ENCODE peak calls at places on chromosomes 11 and 22, in ten cellular contexts. One of them, this sample, is unnamed.

GRCh38 chr22:32636884-32637283 is 162.3 kb downstream of the FBXO7 start:
- DNase-seq in activated naive CD4-positive, alpha-beta T cell treated with anti-CD3 and anti-CD28 coated beads, Interleukin-2, amount 50 U/mL, for 72 hours: no peak
- DNase-seq in tibial nerve: no peak
- DNase-seq in NCI-H748 treated with DMSO at 0.1 percent for 48 hours: no peak
- DNase-seq in activated CD4-positive, alpha-beta T cell treated with anti-CD3 and anti-CD28 coated beads, Interleukin-2, amount 50 U/mL, for 24 hours: no peak
- DNase-seq in HuH-7.5: no peak
- DNase-seq in GM13977: no peak
- DNase-seq in NCI-H1105: no peak
- DNase-seq in brain microvascular endothelial cell: no peak
- DNase-seq in naive thymus-derived CD4-positive, alpha-beta T cell: no peak
- DNase-seq in this sample: no peak

GRCh38 chr11:45078236-45079074 is 68.0 kb upstream of the PRDM11 start:
- DNase-seq in activated naive CD4-positive, alpha-beta T cell treated with anti-CD3 and anti-CD28 coated beads, Interleukin-2, amount 50 U/mL, for 72 hours: no peak
- DNase-seq in tibial nerve: no peak
- DNase-seq in NCI-H748 treated with DMSO at 0.1 percent for 48 hours: no peak
- DNase-seq in activated CD4-positive, alpha-beta T cell treated with anti-CD3 and anti-CD28 coated beads, Interleukin-2, amount 50 U/mL, for 24 hours: no peak
- DNase-seq in HuH-7.5: no peak
- DNase-seq in GM13977: no peak
- DNase-seq in NCI-H1105: no peak
- DNase-seq in brain microvascular endothelial cell: no peak
- DNase-seq in naive thymus-derived CD4-positive, alpha-beta T cell: no peak
- DNase-seq in this sample: no peak

GRCh38 chr22:17777717-17778044 is 3.4 kb upstream of the BID start:
- DNase-seq in activated naive CD4-positive, alpha-beta T cell treated with anti-CD3 and anti-CD28 coated beads, Interleukin-2, amount 50 U/mL, for 72 hours: no peak
- DNase-seq in tibial nerve: no peak
- DNase-seq in NCI-H748 treated with DMSO at 0.1 percent for 48 hours: no peak
- DNase-seq in activated CD4-positive, alpha-beta T cell treated with anti-CD3 and anti-CD28 coated beads, Interleukin-2, amount 50 U/mL, for 24 hours: no peak
- DNase-seq in HuH-7.5: no peak
- DNase-seq in GM13977: no peak
- DNase-seq in NCI-H1105: no peak
- DNase-seq in brain microvascular endothelial cell: no peak
- DNase-seq in naive thymus-derived CD4-positive, alpha-beta T cell: no peak
- DNase-seq in this sample: no peak

GRCh38 chr22:50506611-50507420 is 686 bp downstream of the LMF2 start:
- DNase-seq in activated naive CD4-positive, alpha-beta T cell treated with anti-CD3 and anti-CD28 coated beads, Interleukin-2, amount 50 U/mL, for 72 hours: no peak
- DNase-seq in tibial nerve: no peak
- DNase-seq in NCI-H748 treated with DMSO at 0.1 percent for 48 hours: no peak
- DNase-seq in activated CD4-positive, alpha-beta T cell treated with anti-CD3 and anti-CD28 coated beads, Interleukin-2, amount 50 U/mL, for 24 hours: no peak
- DNase-seq in HuH-7.5: peak; percentile 71
- DNase-seq in GM13977: no peak
- DNase-seq in NCI-H1105: peak; percentile 2
- DNase-seq in brain microvascular endothelial cell: no peak
- DNase-seq in naive thymus-derived CD4-positive, alpha-beta T cell: no peak
- DNase-seq in this sample: peak; percentile 46

GRCh38 chr11:58286249-58286648 is 18.2 kb upstream of the OR10W1 start:
- DNase-seq in activated naive CD4-positive, alpha-beta T cell treated with anti-CD3 and anti-CD28 coated beads, Interleukin-2, amount 50 U/mL, for 72 hours: no peak
- DNase-seq in tibial nerve: no peak
- DNase-seq in NCI-H748 treated with DMSO at 0.1 percent for 48 hours: no peak
- DNase-seq in activated CD4-positive, alpha-beta T cell treated with anti-CD3 and anti-CD28 coated beads, Interleukin-2, amount 50 U/mL, for 24 hours: no peak
- DNase-seq in HuH-7.5: peak; percentile 5
- DNase-seq in GM13977: peak; percentile 40
- DNase-seq in NCI-H1105: no peak
- DNase-seq in brain microvascular endothelial cell: peak; percentile 32
- DNase-seq in naive thymus-derived CD4-positive, alpha-beta T cell: peak; percentile 1
- DNase-seq in this sample: no peak

GRCh38 chr11:7143908-7144307 is 55.1 kb downstream of the RBMXL2 start:
- DNase-seq in activated naive CD4-positive, alpha-beta T cell treated with anti-CD3 and anti-CD28 coated beads, Interleukin-2, amount 50 U/mL, for 72 hours: no peak
- DNase-seq in tibial nerve: no peak
- DNase-seq in NCI-H748 treated with DMSO at 0.1 percent for 48 hours: no peak
- DNase-seq in activated CD4-positive, alpha-beta T cell treated with anti-CD3 and anti-CD28 coated beads, Interleukin-2, amount 50 U/mL, for 24 hours: no peak
- DNase-seq in HuH-7.5: no peak
- DNase-seq in GM13977: no peak
- DNase-seq in NCI-H1105: peak; percentile 7
- DNase-seq in brain microvascular endothelial cell: no peak
- DNase-seq in naive thymus-derived CD4-positive, alpha-beta T cell: no peak
- DNase-seq in this sample: no peak

GRCh38 chr22:29073618-29074275 is 912 bp downstream of the KREMEN1 start:
- DNase-seq in activated naive CD4-positive, alpha-beta T cell treated with anti-CD3 and anti-CD28 coated beads, Interleukin-2, amount 50 U/mL, for 72 hours: peak; percentile 15
- DNase-seq in tibial nerve: peak; percentile 26
- DNase-seq in NCI-H748 treated with DMSO at 0.1 percent for 48 hours: no peak
- DNase-seq in activated CD4-positive, alpha-beta T cell treated with anti-CD3 and anti-CD28 coated beads, Interleukin-2, amount 50 U/mL, for 24 hours: no peak
- DNase-seq in HuH-7.5: no peak
- DNase-seq in GM13977: no peak
- DNase-seq in NCI-H1105: no peak
- DNase-seq in brain microvascular endothelial cell: no peak
- DNase-seq in naive thymus-derived CD4-positive, alpha-beta T cell: peak; percentile 14
- DNase-seq in this sample: peak; percentile 43

GRCh38 chr11:36361901-36362391 is 65.9 kb downstream of the PRR5L start:
- DNase-seq in activated naive CD4-positive, alpha-beta T cell treated with anti-CD3 and anti-CD28 coated beads, Interleukin-2, amount 50 U/mL, for 72 hours: no peak
- DNase-seq in tibial nerve: peak; percentile 46
- DNase-seq in NCI-H748 treated with DMSO at 0.1 percent for 48 hours: no peak
- DNase-seq in activated CD4-positive, alpha-beta T cell treated with anti-CD3 and anti-CD28 coated beads, Interleukin-2, amount 50 U/mL, for 24 hours: no peak
- DNase-seq in HuH-7.5: no peak
- DNase-seq in GM13977: no peak
- DNase-seq in NCI-H1105: no peak
- DNase-seq in brain microvascular endothelial cell: peak; percentile 94
- DNase-seq in naive thymus-derived CD4-positive, alpha-beta T cell: no peak
- DNase-seq in this sample: no peak

GRCh38 chr11:17014321-17014773 is at the start of gene PLEKHA7:
- DNase-seq in activated naive CD4-positive, alpha-beta T cell treated with anti-CD3 and anti-CD28 coated beads, Interleukin-2, amount 50 U/mL, for 72 hours: no peak
- DNase-seq in tibial nerve: no peak
- DNase-seq in NCI-H748 treated with DMSO at 0.1 percent for 48 hours: no peak
- DNase-seq in activated CD4-positive, alpha-beta T cell treated with anti-CD3 and anti-CD28 coated beads, Interleukin-2, amount 50 U/mL, for 24 hours: no peak
- DNase-seq in HuH-7.5: peak; percentile 31
- DNase-seq in GM13977: peak; percentile 64
- DNase-seq in NCI-H1105: no peak
- DNase-seq in brain microvascular endothelial cell: no peak
- DNase-seq in naive thymus-derived CD4-positive, alpha-beta T cell: no peak
- DNase-seq in this sample: no peak

GRCh38 chr11:87597696-87598095 is 560.0 kb downstream of the TMEM135 start:
- DNase-seq in activated naive CD4-positive, alpha-beta T cell treated with anti-CD3 and anti-CD28 coated beads, Interleukin-2, amount 50 U/mL, for 72 hours: no peak
- DNase-seq in tibial nerve: no peak
- DNase-seq in NCI-H748 treated with DMSO at 0.1 percent for 48 hours: no peak
- DNase-seq in activated CD4-positive, alpha-beta T cell treated with anti-CD3 and anti-CD28 coated beads, Interleukin-2, amount 50 U/mL, for 24 hours: no peak
- DNase-seq in HuH-7.5: no peak
- DNase-seq in GM13977: no peak
- DNase-seq in NCI-H1105: peak; percentile 87
- DNase-seq in brain microvascular endothelial cell: no peak
- DNase-seq in naive thymus-derived CD4-positive, alpha-beta T cell: no peak
- DNase-seq in this sample: no peak

GRCh38 chr11:123587044-123587443 is 67.4 kb downstream of the SCN3B start:
- DNase-seq in activated naive CD4-positive, alpha-beta T cell treated with anti-CD3 and anti-CD28 coated beads, Interleukin-2, amount 50 U/mL, for 72 hours: no peak
- DNase-seq in tibial nerve: no peak
- DNase-seq in NCI-H748 treated with DMSO at 0.1 percent for 48 hours: no peak
- DNase-seq in activated CD4-positive, alpha-beta T cell treated with anti-CD3 and anti-CD28 coated beads, Interleukin-2, amount 50 U/mL, for 24 hours: no peak
- DNase-seq in HuH-7.5: no peak
- DNase-seq in GM13977: no peak
- DNase-seq in NCI-H1105: no peak
- DNase-seq in brain microvascular endothelial cell: no peak
- DNase-seq in naive thymus-derived CD4-positive, alpha-beta T cell: no peak
- DNase-seq in this sample: no peak

GRCh38 chr11:83026229-83026628 is 45.5 kb downstream of the RAB30 start:
- DNase-seq in activated naive CD4-positive, alpha-beta T cell treated with anti-CD3 and anti-CD28 coated beads, Interleukin-2, amount 50 U/mL, for 72 hours: no peak
- DNase-seq in tibial nerve: no peak
- DNase-seq in NCI-H748 treated with DMSO at 0.1 percent for 48 hours: no peak
- DNase-seq in activated CD4-positive, alpha-beta T cell treated with anti-CD3 and anti-CD28 coated beads, Interleukin-2, amount 50 U/mL, for 24 hours: no peak
- DNase-seq in HuH-7.5: no peak
- DNase-seq in GM13977: no peak
- DNase-seq in NCI-H1105: no peak
- DNase-seq in brain microvascular endothelial cell: no peak
- DNase-seq in naive thymus-derived CD4-positive, alpha-beta T cell: no peak
- DNase-seq in this sample: no peak

GRCh38 chr22:35888181-35888870 is 140.3 kb downstream of the RBFOX2 start:
- DNase-seq in activated naive CD4-positive, alpha-beta T cell treated with anti-CD3 and anti-CD28 coated beads, Interleukin-2, amount 50 U/mL, for 72 hours: no peak
- DNase-seq in tibial nerve: no peak
- DNase-seq in NCI-H748 treated with DMSO at 0.1 percent for 48 hours: no peak
- DNase-seq in activated CD4-positive, alpha-beta T cell treated with anti-CD3 and anti-CD28 coated beads, Interleukin-2, amount 50 U/mL, for 24 hours: no peak
- DNase-seq in HuH-7.5: no peak
- DNase-seq in GM13977: no peak
- DNase-seq in NCI-H1105: no peak
- DNase-seq in brain microvascular endothelial cell: no peak
- DNase-seq in naive thymus-derived CD4-positive, alpha-beta T cell: no peak
- DNase-seq in this sample: no peak

GRCh38 chr11:126405374-126405773 is 49.9 kb downstream of the ST3GAL4 start:
- DNase-seq in activated naive CD4-positive, alpha-beta T cell treated with anti-CD3 and anti-CD28 coated beads, Interleukin-2, amount 50 U/mL, for 72 hours: no peak
- DNase-seq in tibial nerve: no peak
- DNase-seq in NCI-H748 treated with DMSO at 0.1 percent for 48 hours: no peak
- DNase-seq in activated CD4-positive, alpha-beta T cell treated with anti-CD3 and anti-CD28 coated beads, Interleukin-2, amount 50 U/mL, for 24 hours: no peak
- DNase-seq in HuH-7.5: no peak
- DNase-seq in GM13977: no peak
- DNase-seq in NCI-H1105: no peak
- DNase-seq in brain microvascular endothelial cell: no peak
- DNase-seq in naive thymus-derived CD4-positive, alpha-beta T cell: no peak
- DNase-seq in this sample: no peak

GRCh38 chr11:727859-728748 is 19.2 kb upstream of the TALDO1 start:
- DNase-seq in activated naive CD4-positive, alpha-beta T cell treated with anti-CD3 and anti-CD28 coated beads, Interleukin-2, amount 50 U/mL, for 72 hours: peak; percentile 91
- DNase-seq in tibial nerve: peak; percentile 79
- DNase-seq in NCI-H748 treated with DMSO at 0.1 percent for 48 hours: peak; percentile 18
- DNase-seq in activated CD4-positive, alpha-beta T cell treated with anti-CD3 and anti-CD28 coated beads, Interleukin-2, amount 50 U/mL, for 24 hours: peak; percentile 62
- DNase-seq in HuH-7.5: peak; percentile 96
- DNase-seq in GM13977: peak; percentile 93
- DNase-seq in NCI-H1105: no peak
- DNase-seq in brain microvascular endothelial cell: peak; percentile 53
- DNase-seq in naive thymus-derived CD4-positive, alpha-beta T cell: peak; percentile 76
- DNase-seq in this sample: peak; percentile 88

GRCh38 chr11:69040581-69041260 is 8.0 kb upstream of the TPCN2 start:
- DNase-seq in activated naive CD4-positive, alpha-beta T cell treated with anti-CD3 and anti-CD28 coated beads, Interleukin-2, amount 50 U/mL, for 72 hours: no peak
- DNase-seq in tibial nerve: no peak
- DNase-seq in NCI-H748 treated with DMSO at 0.1 percent for 48 hours: no peak
- DNase-seq in activated CD4-positive, alpha-beta T cell treated with anti-CD3 and anti-CD28 coated beads, Interleukin-2, amount 50 U/mL, for 24 hours: no peak
- DNase-seq in HuH-7.5: no peak
- DNase-seq in GM13977: no peak
- DNase-seq in NCI-H1105: no peak
- DNase-seq in brain microvascular endothelial cell: peak; percentile 57
- DNase-seq in naive thymus-derived CD4-positive, alpha-beta T cell: no peak
- DNase-seq in this sample: no peak

GRCh38 chr22:31958625-31959239 is 14.4 kb downstream of the YWHAH start:
- DNase-seq in activated naive CD4-positive, alpha-beta T cell treated with anti-CD3 and anti-CD28 coated beads, Interleukin-2, amount 50 U/mL, for 72 hours: no peak
- DNase-seq in tibial nerve: no peak
- DNase-seq in NCI-H748 treated with DMSO at 0.1 percent for 48 hours: no peak
- DNase-seq in activated CD4-positive, alpha-beta T cell treated with anti-CD3 and anti-CD28 coated beads, Interleukin-2, amount 50 U/mL, for 24 hours: no peak
- DNase-seq in HuH-7.5: no peak
- DNase-seq in GM13977: no peak
- DNase-seq in NCI-H1105: no peak
- DNase-seq in brain microvascular endothelial cell: no peak
- DNase-seq in naive thymus-derived CD4-positive, alpha-beta T cell: no peak
- DNase-seq in this sample: no peak

GRCh38 chr22:21032037-21032842 is at the start of gene SLC7A4:
- DNase-seq in activated naive CD4-positive, alpha-beta T cell treated with anti-CD3 and anti-CD28 coated beads, Interleukin-2, amount 50 U/mL, for 72 hours: no peak
- DNase-seq in tibial nerve: no peak
- DNase-seq in NCI-H748 treated with DMSO at 0.1 percent for 48 hours: no peak
- DNase-seq in activated CD4-positive, alpha-beta T cell treated with anti-CD3 and anti-CD28 coated beads, Interleukin-2, amount 50 U/mL, for 24 hours: no peak
- DNase-seq in HuH-7.5: no peak
- DNase-seq in GM13977: no peak
- DNase-seq in NCI-H1105: no peak
- DNase-seq in brain microvascular endothelial cell: no peak
- DNase-seq in naive thymus-derived CD4-positive, alpha-beta T cell: no peak
- DNase-seq in this sample: no peak

GRCh38 chr22:43861529-43861928 is 784 bp downstream of the SULT4A1 start:
- DNase-seq in activated naive CD4-positive, alpha-beta T cell treated with anti-CD3 and anti-CD28 coated beads, Interleukin-2, amount 50 U/mL, for 72 hours: no peak
- DNase-seq in tibial nerve: no peak
- DNase-seq in NCI-H748 treated with DMSO at 0.1 percent for 48 hours: no peak
- DNase-seq in activated CD4-positive, alpha-beta T cell treated with anti-CD3 and anti-CD28 coated beads, Interleukin-2, amount 50 U/mL, for 24 hours: no peak
- DNase-seq in HuH-7.5: no peak
- DNase-seq in GM13977: no peak
- DNase-seq in NCI-H1105: no peak
- DNase-seq in brain microvascular endothelial cell: no peak
- DNase-seq in naive thymus-derived CD4-positive, alpha-beta T cell: no peak
- DNase-seq in this sample: no peak

GRCh38 chr11:45669956-45670355 is 4.5 kb upstream of the CHST1 start:
- DNase-seq in activated naive CD4-positive, alpha-beta T cell treated with anti-CD3 and anti-CD28 coated beads, Interleukin-2, amount 50 U/mL, for 72 hours: no peak
- DNase-seq in tibial nerve: no peak
- DNase-seq in NCI-H748 treated with DMSO at 0.1 percent for 48 hours: no peak
- DNase-seq in activated CD4-positive, alpha-beta T cell treated with anti-CD3 and anti-CD28 coated beads, Interleukin-2, amount 50 U/mL, for 24 hours: no peak
- DNase-seq in HuH-7.5: no peak
- DNase-seq in GM13977: no peak
- DNase-seq in NCI-H1105: no peak
- DNase-seq in brain microvascular endothelial cell: no peak
- DNase-seq in naive thymus-derived CD4-positive, alpha-beta T cell: no peak
- DNase-seq in this sample: no peak

GRCh38 chr11:122690801-122691649 is 35.5 kb downstream of the UBASH3B start:
- DNase-seq in activated naive CD4-positive, alpha-beta T cell treated with anti-CD3 and anti-CD28 coated beads, Interleukin-2, amount 50 U/mL, for 72 hours: no peak
- DNase-seq in tibial nerve: peak; percentile 24
- DNase-seq in NCI-H748 treated with DMSO at 0.1 percent for 48 hours: no peak
- DNase-seq in activated CD4-positive, alpha-beta T cell treated with anti-CD3 and anti-CD28 coated beads, Interleukin-2, amount 50 U/mL, for 24 hours: no peak
- DNase-seq in HuH-7.5: no peak
- DNase-seq in GM13977: no peak
- DNase-seq in NCI-H1105: no peak
- DNase-seq in brain microvascular endothelial cell: no peak
- DNase-seq in naive thymus-derived CD4-positive, alpha-beta T cell: peak; percentile 33
- DNase-seq in this sample: no peak

GRCh38 chr22:17802822-17803221 is 28.6 kb upstream of the BID start:
- DNase-seq in activated naive CD4-positive, alpha-beta T cell treated with anti-CD3 and anti-CD28 coated beads, Interleukin-2, amount 50 U/mL, for 72 hours: no peak
- DNase-seq in tibial nerve: no peak
- DNase-seq in NCI-H748 treated with DMSO at 0.1 percent for 48 hours: no peak
- DNase-seq in activated CD4-positive, alpha-beta T cell treated with anti-CD3 and anti-CD28 coated beads, Interleukin-2, amount 50 U/mL, for 24 hours: no peak
- DNase-seq in HuH-7.5: no peak
- DNase-seq in GM13977: no peak
- DNase-seq in NCI-H1105: no peak
- DNase-seq in brain microvascular endothelial cell: no peak
- DNase-seq in naive thymus-derived CD4-positive, alpha-beta T cell: no peak
- DNase-seq in this sample: no peak

GRCh38 chr22:42519544-42520237 is at the start of gene RRP7A:
- DNase-seq in activated naive CD4-positive, alpha-beta T cell treated with anti-CD3 and anti-CD28 coated beads, Interleukin-2, amount 50 U/mL, for 72 hours: peak; percentile 86
- DNase-seq in tibial nerve: peak; percentile 74
- DNase-seq in NCI-H748 treated with DMSO at 0.1 percent for 48 hours: peak; percentile 11
- DNase-seq in activated CD4-positive, alpha-beta T cell treated with anti-CD3 and anti-CD28 coated beads, Interleukin-2, amount 50 U/mL, for 24 hours: peak; percentile 81
- DNase-seq in HuH-7.5: peak; percentile 59
- DNase-seq in GM13977: peak; percentile 87
- DNase-seq in NCI-H1105: peak; percentile 56
- DNase-seq in brain microvascular endothelial cell: peak; percentile 29
- DNase-seq in naive thymus-derived CD4-positive, alpha-beta T cell: peak; percentile 95
- DNase-seq in this sample: peak; percentile 87

GRCh38 chr22:20583471-20583922 is 76.1 kb downstream of the MED15 start:
- DNase-seq in activated naive CD4-positive, alpha-beta T cell treated with anti-CD3 and anti-CD28 coated beads, Interleukin-2, amount 50 U/mL, for 72 hours: no peak
- DNase-seq in tibial nerve: no peak
- DNase-seq in NCI-H748 treated with DMSO at 0.1 percent for 48 hours: no peak
- DNase-seq in activated CD4-positive, alpha-beta T cell treated with anti-CD3 and anti-CD28 coated beads, Interleukin-2, amount 50 U/mL, for 24 hours: no peak
- DNase-seq in HuH-7.5: no peak
- DNase-seq in GM13977: no peak
- DNase-seq in NCI-H1105: no peak
- DNase-seq in brain microvascular endothelial cell: no peak
- DNase-seq in naive thymus-derived CD4-positive, alpha-beta T cell: no peak
- DNase-seq in this sample: no peak

GRCh38 chr11:5600374-5600851 is 4.0 kb downstream of the TRIM6 start:
- DNase-seq in activated naive CD4-positive, alpha-beta T cell treated with anti-CD3 and anti-CD28 coated beads, Interleukin-2, amount 50 U/mL, for 72 hours: peak; percentile 47
- DNase-seq in tibial nerve: peak; percentile 64
- DNase-seq in NCI-H748 treated with DMSO at 0.1 percent for 48 hours: no peak
- DNase-seq in activated CD4-positive, alpha-beta T cell treated with anti-CD3 and anti-CD28 coated beads, Interleukin-2, amount 50 U/mL, for 24 hours: peak; percentile 16
- DNase-seq in HuH-7.5: peak; percentile 32
- DNase-seq in GM13977: peak; percentile 79
- DNase-seq in NCI-H1105: peak; percentile 15
- DNase-seq in brain microvascular endothelial cell: peak; percentile 88
- DNase-seq in naive thymus-derived CD4-positive, alpha-beta T cell: peak; percentile 38
- DNase-seq in this sample: peak; percentile 66

This sample was measured in breast epithelium.